ENCODE peak calls at places on chromosome 17, in six cellular contexts. C, K, E, Y, V and F are unnamed samples.
A peak's percentile ranks its signal among the peaks of the same experiment; 100 is the strongest.

GRCh38 chr17:32933881-32934280 is 5.9 kb downstream of the TMEM98 start:
- ATAC-seq in K (no peak), E (no peak), V (no peak), Y (no peak), C (no peak), F (no peak)

GRCh38 chr17:35906559-35907265 is 23.9 kb downstream of the RDM1 start:
- ATAC-seq in E (no peak), C (no peak), Y (no peak), K (peak; percentile 64), V (no peak), F (no peak)

GRCh38 chr17:58233547-58233946 is 4.8 kb upstream of the LPO start:
- ATAC-seq in V (peak; percentile 71), Y (peak; percentile 93), K (no peak), E (no peak), C (no peak), F (no peak)

GRCh38 chr17:29825604-29826003 is 104.4 kb downstream of the SSH2 start:
- ATAC-seq in V (no peak), C (no peak), Y (no peak), E (no peak), K (no peak), F (no peak)

GRCh38 chr17:66992911-66993310 is 28.4 kb downstream of the CACNG4 start:
- ATAC-seq in Y (no peak), V (no peak), C (no peak), E (no peak), K (no peak), F (no peak)

GRCh38 chr17:29789186-29790170 is 140.6 kb downstream of the SSH2 start:
- ATAC-seq in Y (no peak), V (peak; percentile 74), K (no peak), E (no peak), C (no peak), F (peak; percentile 57)

GRCh38 chr17:65374966-65375365 is 186.5 kb downstream of the AXIN2 start:
- ATAC-seq in C (no peak), V (no peak), E (peak; percentile 60), K (no peak), Y (no peak), F (no peak)

GRCh38 chr17:7262192-7263070 is at the start of gene CLDN7:
- ATAC-seq in E (no peak), V (peak; percentile 53), C (no peak), Y (no peak), K (peak; percentile 10), F (no peak)

GRCh38 chr17:8740486-8740885 is 4.2 kb downstream of the CCDC42 start:
- ATAC-seq in V (no peak), C (no peak), Y (no peak), E (no peak), K (peak; percentile 60), F (no peak)

GRCh38 chr17:14101976-14102375 is 32.7 kb downstream of the COX10 start:
- ATAC-seq in V (no peak), K (no peak), C (no peak), Y (no peak), E (no peak), F (no peak)

GRCh38 chr17:72297326-72298115 is 176.7 kb downstream of the SOX9 start:
- ATAC-seq in C (peak; percentile 85), Y (peak; percentile 20), E (peak; percentile 56), K (no peak), V (peak; percentile 77), F (no peak)

GRCh38 chr17:8162997-8163977 is 539 bp upstream of the VAMP2 start:
- ATAC-seq in K (peak; percentile 9), V (peak; percentile 1), C (peak; percentile 39), E (peak; percentile 56), Y (peak; percentile 6), F (peak; percentile 46)

GRCh38 chr17:15392326-15392739 is 50.9 kb upstream of the TEKT3 start:
- ATAC-seq in K (no peak), V (peak; percentile 87), Y (no peak), C (peak; percentile 47), E (no peak), F (peak; percentile 75)

GRCh38 chr17:4492762-4493561 is 5.7 kb upstream of the SPNS2 start:
- ATAC-seq in V (no peak), C (peak; percentile 28), Y (no peak), K (peak; percentile 83), E (peak; percentile 79), F (no peak)

GRCh38 chr17:41048441-41048840 is 1.3 kb upstream of the KRTAP2-1 start:
- ATAC-seq in C (peak; percentile 38), Y (no peak), K (no peak), E (peak; percentile 47), V (no peak), F (no peak)

GRCh38 chr17:15023589-15023988 is 241.5 kb downstream of the PMP22 start:
- ATAC-seq in C (no peak), Y (no peak), E (no peak), K (peak; percentile 67), V (no peak), F (no peak)

GRCh38 chr17:29838961-29839360 is 91.1 kb downstream of the SSH2 start:
- ATAC-seq in C (peak; percentile 47), K (no peak), E (no peak), V (no peak), Y (no peak), F (no peak)

GRCh38 chr17:64718058-64718457 is 56.0 kb upstream of the SMURF2 start:
- ATAC-seq in Y (no peak), K (no peak), V (no peak), C (peak; percentile 52), E (no peak), F (no peak)

GRCh38 chr17:17191961-17192381 is 14.2 kb downstream of the PLD6 start:
- ATAC-seq in K (no peak), E (no peak), C (no peak), V (no peak), Y (no peak), F (peak; percentile 35)

GRCh38 chr17:77666480-77666879 is 292.0 kb upstream of the TNRC6C start:
- ATAC-seq in E (no peak), C (no peak), K (no peak), V (no peak), Y (no peak), F (no peak)

GRCh38 chr17:31499771-31500554 is 108.5 kb downstream of the RAB11FIP4 start:
- ATAC-seq in E (peak; percentile 64), V (peak; percentile 60), K (peak; percentile 28), Y (peak; percentile 56), C (no peak), F (peak; percentile 48)

GRCh38 chr17:54544239-54544638 is 356.4 kb upstream of the TOM1L1 start:
- ATAC-seq in Y (no peak), K (no peak), C (no peak), V (no peak), E (peak; percentile 77), F (no peak)

GRCh38 chr17:57366177-57366557 is 109.8 kb downstream of the MSI2 start:
- ATAC-seq in Y (no peak), C (no peak), K (peak; percentile 54), V (no peak), E (no peak), F (no peak)

GRCh38 chr17:49388290-49388640 is 26.2 kb upstream of the ZNF652 start:
- ATAC-seq in E (no peak), K (no peak), Y (peak; percentile 77), V (no peak), C (no peak), F (no peak)

GRCh38 chr17:2266045-2266864 is 37.3 kb downstream of the SMG6 start:
- ATAC-seq in K (no peak), E (no peak), V (no peak), Y (peak; percentile 90), C (no peak), F (no peak)

DNA sequence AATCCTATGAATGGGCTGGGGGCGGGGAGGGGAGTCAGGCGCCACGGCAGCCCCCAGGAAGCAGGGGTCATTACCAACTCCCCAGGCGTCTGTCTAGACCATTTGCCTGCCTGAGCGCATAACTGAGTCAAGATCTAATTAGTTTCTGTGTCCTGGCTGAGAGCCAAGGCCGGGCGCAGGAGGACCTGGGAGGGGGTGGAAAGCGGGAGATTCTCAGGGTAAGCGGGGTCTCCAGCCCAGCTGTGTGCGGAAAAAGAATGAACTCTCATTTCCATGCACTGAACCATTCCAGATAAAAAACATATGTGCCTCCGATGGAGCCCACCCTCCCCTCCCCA is 151.5 kb downstream of the SDK2 start:
- ATAC-seq in V (no peak), Y (no peak), K (no peak), E (no peak), C (no peak), F (no peak)
- TF ChIP-seq EP300 in V (no peak), Y (no peak), K (no peak), E (no peak), C (no peak), F (no peak)

DNA sequence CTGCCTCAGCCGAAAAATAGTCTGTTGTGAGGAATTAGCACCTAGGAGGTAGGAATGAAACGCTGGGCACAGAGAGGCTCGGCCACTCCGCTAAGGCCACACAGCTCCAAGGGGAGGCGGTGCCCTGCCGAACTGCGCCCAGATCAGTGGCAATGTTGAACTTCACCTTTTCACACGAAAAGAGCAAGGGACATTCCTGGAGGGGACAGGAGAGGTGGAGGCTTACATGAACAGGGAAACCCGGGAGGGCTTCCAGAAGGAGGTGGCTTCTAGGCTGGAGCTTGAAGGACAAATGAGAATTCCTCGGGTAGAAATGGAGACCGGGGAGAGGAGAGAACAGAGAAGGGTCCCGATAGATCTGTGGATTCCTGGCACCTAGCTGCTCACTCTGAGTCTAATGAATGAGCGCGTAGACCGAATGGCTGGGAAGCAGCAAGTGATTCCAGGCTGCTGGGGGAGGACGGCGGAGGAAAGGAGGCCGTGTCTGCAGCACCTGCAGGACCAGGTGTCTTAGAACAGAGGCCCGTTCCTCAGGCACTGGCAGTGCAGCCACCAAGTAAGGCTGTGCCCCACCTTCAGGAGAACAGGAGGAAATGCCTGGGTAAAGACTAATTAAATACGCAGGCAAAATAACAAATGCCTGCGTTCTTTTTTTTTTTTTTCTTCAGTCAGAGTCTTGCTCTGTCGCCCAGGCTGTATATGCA is 723 bp upstream of the SLC38A10 start:
- ATAC-seq in C (peak; percentile 68), E (peak; percentile 23), K (peak; percentile 6), V (no peak), Y (peak; percentile 58), F (peak; percentile 16)
- H3K4me3 ChIP-seq in C (peak overlapping the region; percentile 74), E (peak overlapping the region; percentile 87), K (peak overlapping the region; percentile 86), V (peak overlapping the region; percentile 95), Y (peak overlapping the region; percentile 82), F (peak overlapping the region; percentile 55)

DNA sequence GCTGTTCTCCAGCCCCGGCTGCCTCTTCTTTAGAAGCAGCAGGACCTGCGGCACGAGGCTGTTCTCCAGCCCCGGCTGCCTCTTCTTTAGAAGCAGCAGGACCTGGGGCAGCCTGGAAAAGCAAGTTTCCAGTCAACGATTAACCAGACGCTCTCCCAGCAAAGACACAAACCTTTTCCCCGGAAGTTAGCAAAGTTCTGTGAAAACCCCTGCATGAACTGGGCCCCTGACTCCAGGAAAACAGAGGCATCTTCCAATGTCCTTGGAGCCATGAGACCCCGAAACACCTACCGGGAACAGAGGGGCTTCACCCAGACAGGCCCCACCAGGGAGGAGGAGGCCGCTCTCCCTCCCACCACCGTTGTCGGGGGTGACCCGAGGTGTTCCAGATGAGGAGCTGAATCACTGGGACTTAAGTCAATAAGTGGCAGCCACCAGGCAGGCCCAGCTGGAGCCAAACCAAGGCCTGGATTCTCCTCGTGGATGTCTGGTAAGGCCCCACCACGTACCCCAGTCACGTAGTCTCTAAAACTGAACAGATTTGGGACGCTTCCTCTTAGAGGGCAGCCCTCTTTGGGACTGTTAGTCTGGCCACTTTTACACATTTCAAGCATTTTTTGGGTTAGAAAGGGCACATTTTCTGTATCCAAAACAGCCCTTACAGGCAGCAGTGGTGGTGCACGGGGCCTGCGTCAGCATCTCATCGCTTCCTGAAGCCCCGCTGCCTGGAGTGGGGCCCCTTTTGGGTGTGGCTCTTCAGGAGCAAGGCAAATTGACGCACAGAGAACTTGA is at the start of gene RPH3AL:
- ATAC-seq in Y (no peak), E (peak; percentile 88), V (peak; percentile 64), K (no peak), C (peak; percentile 81), F (peak; percentile 39)
- TF ChIP-seq EP300 in Y (no peak), E (peak; percentile 5), V (peak; percentile 95), K (no peak), C (peak; percentile 88), F (no peak)

GRCh38 chr17:47184671-47185070 is 4.4 kb downstream of the CDC27 start:
- ATAC-seq in K (no peak), E (no peak), Y (no peak), V (no peak), C (no peak), F (no peak)
- H3K4me3 ChIP-seq in K (no peak overlapping the region), E (no peak overlapping the region), Y (peak overlapping the region; percentile 43), V (no peak overlapping the region), C (no peak overlapping the region), F (no peak overlapping the region)